ENCODE peak calls at places on chromosome X, in four cellular contexts. N is endothelial cell of umbilical vein, B is GM23248, Y is neural progenitor cell. M is an unnamed sample.

GRCh38 chrX:102129473-102129872 is 4.0 kb downstream of the TCEAL2 start:
- DNase-seq in N (peak), B (peak), Y (no peak), M (no peak)

GRCh38 chrX:94655180-94655579 is 981.2 kb downstream of the FAM133A start:
- DNase-seq in N (no peak), B (no peak), Y (no peak), M (no peak)

GRCh38 chrX:2193273-2193592 is 307.5 kb downstream of the DHRSX start:
- DNase-seq in N (no peak), B (no peak), Y (no peak), M (no peak)

GRCh38 chrX:137565318-137565904 is 516 bp upstream of the ZIC3 start:
- DNase-seq in N (no peak), B (no peak), Y (peak), M (no peak)

GRCh38 chrX:56764153-56764974 is 35.3 kb downstream of the NBDY start:
- DNase-seq in N (peak), B (peak), Y (peak), M (peak)

GRCh38 chrX:130304587-130305368 is 34.9 kb upstream of the SLC25A14 start:
- DNase-seq in N (no peak), B (no peak), Y (no peak), M (no peak)

GRCh38 chrX:135543924-135544323 is 23.5 kb downstream of the INTS6L start:
- DNase-seq in N (no peak), B (no peak), Y (peak), M (no peak)

GRCh38 chrX:111445485-111445884 is 33.5 kb upstream of the DCX start:
- DNase-seq in N (peak), B (peak), Y (peak), M (peak)

GRCh38 chrX:70168238-70169188 is 8.8 kb upstream of the DGAT2L6 start:
- DNase-seq in N (peak), B (peak), Y (peak), M (no peak)

GRCh38 chrX:153882086-153882498 is 3.9 kb downstream of the L1CAM start:
- DNase-seq in N (no peak), B (peak), Y (no peak), M (no peak)

GRCh38 chrX:47321386-47321785 is 49.0 kb upstream of the ZNF157 start:
- DNase-seq in N (peak), B (peak), Y (peak), M (peak)

GRCh38 chrX:109914114-109914849 is 88.6 kb upstream of the TMEM164 start:
- DNase-seq in N (no peak), B (no peak), Y (no peak), M (no peak)

GRCh38 chrX:46376246-46376885 is 168.9 kb downstream of the ZNF674 start:
- DNase-seq in N (peak), B (peak), Y (peak), M (peak)

GRCh38 chrX:20623448-20623847 is 356.7 kb upstream of the RPS6KA3 start:
- DNase-seq in N (no peak), B (peak), Y (no peak), M (no peak)

GRCh38 chrX:72308209-72308565 is 2.5 kb upstream of the CITED1 start:
- DNase-seq in N (no peak), B (no peak), Y (no peak), M (no peak)

GRCh38 chrX:19342331-19342906 is 1.3 kb upstream of the PDHA1 start:
- DNase-seq in N (no peak), B (peak), Y (no peak), M (no peak)

GRCh38 chrX:45758319-45758718 is 557.6 kb upstream of the DIPK2B start:
- DNase-seq in N (peak), B (peak), Y (no peak), M (no peak)

DNA sequence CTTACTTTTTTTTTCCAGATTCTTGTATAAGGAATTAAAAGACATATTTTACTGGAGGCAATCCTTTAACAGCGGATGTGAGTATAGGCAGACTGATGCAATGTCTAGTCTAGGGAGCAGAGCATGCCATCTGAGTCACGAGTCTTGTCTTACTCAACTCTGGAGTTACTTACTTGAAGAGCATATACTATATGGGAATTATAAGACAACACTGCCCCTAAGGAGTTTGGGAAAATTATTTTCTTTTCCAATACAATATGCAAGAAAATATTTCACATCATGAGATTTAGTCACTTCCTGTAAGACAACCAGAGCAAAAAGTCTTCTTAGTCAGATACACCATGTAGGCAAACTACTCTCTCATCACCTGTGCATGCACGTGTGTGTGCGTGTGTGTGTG is 537.3 kb upstream of the FTHL17 start:
- DNase-seq in N (peak), B (peak), Y (no peak), M (no peak)
- H2AFZ ChIP-seq in N (no peak), B (peak), Y (no peak), M (no peak)

DNA sequence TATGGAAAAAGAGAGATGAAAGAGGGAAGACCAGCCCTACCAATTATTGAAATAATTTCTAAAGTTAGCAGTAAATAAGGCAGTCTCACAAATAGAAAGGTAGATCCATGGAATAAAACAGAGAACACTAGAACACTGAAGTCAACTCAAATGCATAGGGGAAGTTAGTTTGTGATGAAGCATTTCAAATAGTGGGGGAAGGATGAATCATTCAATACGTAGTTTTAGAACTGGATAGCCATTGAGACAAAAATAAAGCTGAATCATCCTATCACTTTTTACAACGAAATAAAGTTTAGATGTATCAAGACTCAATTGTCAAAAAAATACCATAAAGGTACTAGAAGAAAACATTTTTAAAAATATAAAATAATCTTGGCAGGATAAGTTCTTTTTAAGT is 143.2 kb upstream of the DGKK start:
- DNase-seq in N (peak), B (peak), Y (no peak), M (no peak)
- H2AFZ ChIP-seq in N (no peak), B (no peak), Y (no peak), M (no peak)

GRCh38 chrX:120664081-120664480 is 34.2 kb upstream of the C1GALT1C1 start:
- DNase-seq in N (peak), B (peak), Y (no peak), M (no peak)

GRCh38 chrX:120660638-120661037 is 30.8 kb upstream of the C1GALT1C1 start:
- DNase-seq in N (no peak), B (peak), Y (no peak), M (no peak)
- H2AFZ ChIP-seq in N (no peak), B (no peak), Y (no peak), M (no peak)

DNA sequence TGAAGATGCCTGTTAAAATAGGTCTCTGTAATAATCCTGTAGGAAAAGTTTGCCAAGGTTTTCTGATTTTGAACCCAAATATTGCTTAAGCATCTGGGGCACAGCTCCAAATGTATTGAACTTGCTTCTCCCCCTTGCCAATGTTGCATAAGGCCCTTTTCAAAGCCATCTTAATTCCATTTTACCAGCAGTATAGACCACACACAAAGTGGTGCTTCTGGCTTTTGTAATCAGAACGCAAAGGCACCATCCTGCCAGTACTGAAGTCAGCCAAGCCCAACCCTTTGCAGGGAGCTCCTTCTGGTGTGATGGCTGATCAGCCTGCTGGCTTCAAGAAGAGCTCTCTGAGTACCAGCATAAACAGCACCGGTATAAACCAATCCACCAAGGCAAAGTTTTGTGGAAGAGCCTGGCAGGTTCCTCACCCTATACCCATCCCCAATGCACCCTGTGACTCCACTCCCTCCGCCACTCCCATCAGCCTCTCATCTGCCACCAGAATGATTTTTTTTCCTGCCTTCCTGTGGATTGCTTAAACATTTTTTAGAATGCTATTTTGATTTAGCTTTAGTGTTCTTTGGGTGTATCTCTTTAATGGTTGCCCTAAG is 39.2 kb upstream of the USP9X start:
- DNase-seq in N (peak), B (peak), Y (peak), M (no peak)
- H2AFZ ChIP-seq in N (peak), B (no peak), Y (peak), M (peak)

M was measured in neuronal stem cell.